ENCODE peak calls at places on chromosomes 7 and 10, in four cellular contexts. One of them, this sample, is unnamed. For H3K4me1, the result is how much of the 10 kb centered on the place peaks cover.

GRCh38 chr10:80453715-80454525 is at the start of gene TSPAN14:
- DNase-seq in IMR-90: peak
- DNase-seq in A549: peak
- DNase-seq in left ventricle myocardium inferior: peak
- DNase-seq in this sample: peak

GRCh38 chr7:115229401-115230083 is 307.6 kb downstream of the MDFIC start:
- DNase-seq in A549: no peak
- DNase-seq in left ventricle myocardium inferior: no peak
- DNase-seq in IMR-90: no peak
- DNase-seq in this sample: no peak

GRCh38 chr7:135321556-135321955 is 87.9 kb downstream of the STRA8 start:
- DNase-seq in left ventricle myocardium inferior: no peak
- DNase-seq in A549: no peak
- DNase-seq in IMR-90: peak
- DNase-seq in this sample: peak

GRCh38 chr7:158500651-158501052 is 87.0 kb downstream of the PTPRN2 start:
- DNase-seq in A549: no peak
- DNase-seq in IMR-90: no peak
- DNase-seq in left ventricle myocardium inferior: no peak
- DNase-seq in this sample: no peak

GRCh38 chr10:121595806-121596667 is 2.2 kb downstream of the FGFR2 start:
- DNase-seq in A549: no peak
- DNase-seq in IMR-90: no peak
- DNase-seq in left ventricle myocardium inferior: no peak
- DNase-seq in this sample: no peak

GRCh38 chr10:4429538-4429937 is 396.5 kb upstream of the AKR1E2 start:
- DNase-seq in left ventricle myocardium inferior: no peak
- DNase-seq in A549: no peak
- DNase-seq in IMR-90: no peak
- DNase-seq in this sample: no peak

GRCh38 chr10:59240581-59241183 is 64.2 kb downstream of the PHYHIPL start:
- DNase-seq in A549: peak
- DNase-seq in IMR-90: peak
- DNase-seq in left ventricle myocardium inferior: no peak
- DNase-seq in this sample: no peak

GRCh38 chr7:47817922-47818321 is 130.3 kb downstream of the PKD1L1 start:
- DNase-seq in left ventricle myocardium inferior: no peak
- DNase-seq in A549: no peak
- DNase-seq in IMR-90: no peak
- DNase-seq in this sample: no peak

GRCh38 chr10:122279725-122280141 is 8.6 kb downstream of the BTBD16 start:
- DNase-seq in A549: peak
- DNase-seq in IMR-90: peak
- DNase-seq in left ventricle myocardium inferior: peak
- DNase-seq in this sample: no peak

GRCh38 chr7:138784692-138785091 is 13.1 kb upstream of the TMEM213 start:
- DNase-seq in A549: no peak
- DNase-seq in left ventricle myocardium inferior: no peak
- DNase-seq in IMR-90: no peak
- DNase-seq in this sample: no peak

GRCh38 chr10:97644961-97645360 is 4.5 kb downstream of the PI4K2A start:
- DNase-seq in IMR-90: no peak
- DNase-seq in A549: no peak
- DNase-seq in left ventricle myocardium inferior: no peak
- DNase-seq in this sample: no peak

GRCh38 chr10:114767589-114768393 is 53.8 kb upstream of the FHIP2A start:
- DNase-seq in A549: no peak
- DNase-seq in left ventricle myocardium inferior: peak
- DNase-seq in IMR-90: peak
- DNase-seq in this sample: no peak

GRCh38 chr7:111492234-111492633 is 70.1 kb downstream of the IMMP2L start:
- DNase-seq in IMR-90: no peak
- DNase-seq in left ventricle myocardium inferior: no peak
- DNase-seq in A549: no peak
- DNase-seq in this sample: no peak

GRCh38 chr10:58985216-58985615 is 191.2 kb upstream of the PHYHIPL start:
- DNase-seq in left ventricle myocardium inferior: no peak
- DNase-seq in IMR-90: no peak
- DNase-seq in A549: no peak
- DNase-seq in this sample: no peak

GRCh38 chr7:116434820-116435341 is 64.7 kb upstream of the CAV2 start:
- DNase-seq in left ventricle myocardium inferior: no peak
- DNase-seq in A549: no peak
- DNase-seq in IMR-90: peak
- DNase-seq in this sample: no peak

GRCh38 chr10:75496191-75496567 is 64.8 kb downstream of the LRMDA start:
- DNase-seq in A549: no peak
- DNase-seq in IMR-90: no peak
- DNase-seq in left ventricle myocardium inferior: no peak
- DNase-seq in this sample: no peak

GRCh38 chr10:15141136-15142067 is 27.1 kb downstream of the NMT2 start:
- DNase-seq in A549: no peak
- DNase-seq in IMR-90: no peak
- DNase-seq in left ventricle myocardium inferior: no peak
- DNase-seq in this sample: no peak

GRCh38 chr10:91424016-91424415 is 13.9 kb downstream of the HECTD2 start:
- DNase-seq in A549: no peak
- DNase-seq in IMR-90: peak
- DNase-seq in left ventricle myocardium inferior: no peak
- DNase-seq in this sample: no peak

GRCh38 chr10:60148266-60148840 is 241.3 kb downstream of the ANK3 start:
- DNase-seq in A549: peak
- DNase-seq in IMR-90: peak
- DNase-seq in left ventricle myocardium inferior: no peak
- DNase-seq in this sample: no peak

GRCh38 chr10:2122431-2123124 is 385.3 kb upstream of the ADARB2 start:
- DNase-seq in left ventricle myocardium inferior: no peak
- DNase-seq in IMR-90: no peak
- DNase-seq in A549: no peak
- DNase-seq in this sample: no peak

GRCh38 chr10:15427836-15428414 is 56.8 kb upstream of the FAM171A1 start:
- DNase-seq in IMR-90: peak
- DNase-seq in A549: peak
- DNase-seq in left ventricle myocardium inferior: no peak
- DNase-seq in this sample: no peak

GRCh38 chr10:78805176-78805575 is 263.6 kb upstream of the ZMIZ1 start:
- DNase-seq in left ventricle myocardium inferior: peak
- DNase-seq in IMR-90: peak
- DNase-seq in A549: peak
- DNase-seq in this sample: peak

GRCh38 chr10:112588225-112588990 is 141.4 kb downstream of the VTI1A start:
- DNase-seq in A549: no peak
- DNase-seq in IMR-90: peak
- DNase-seq in left ventricle myocardium inferior: no peak
- DNase-seq in this sample: no peak

GRCh38 chr7:135300913-135301765 is 67.5 kb downstream of the STRA8 start:
- DNase-seq in left ventricle myocardium inferior: no peak
- DNase-seq in IMR-90: peak
- DNase-seq in A549: peak
- DNase-seq in this sample: no peak

GRCh38 chr10:28312572-28312971 is 9.7 kb upstream of the MPP7 start:
- DNase-seq in left ventricle myocardium inferior: no peak
- DNase-seq in A549: no peak
- DNase-seq in IMR-90: no peak
- DNase-seq in this sample: no peak

GRCh38 chr7:75957021-75957736 is 37.2 kb downstream of the TMEM120A start:
- DNase-seq in A549: peak
- DNase-seq in IMR-90: no peak
- DNase-seq in left ventricle myocardium inferior: no peak
- DNase-seq in this sample: no peak

GRCh38 chr7:34672430-34672829 is 14.4 kb downstream of the NPSR1 start:
- DNase-seq in IMR-90: peak
- DNase-seq in left ventricle myocardium inferior: no peak
- DNase-seq in A549: no peak
- DNase-seq in this sample: no peak

GRCh38 chr10:92757066-92757716 is 67.4 kb downstream of the HHEX start:
- DNase-seq in A549: peak
- DNase-seq in left ventricle myocardium inferior: peak
- DNase-seq in IMR-90: peak
- DNase-seq in this sample: peak

GRCh38 chr10:59830601-59831259 is 75.6 kb downstream of the CCDC6 start:
- DNase-seq in left ventricle myocardium inferior: peak
- DNase-seq in IMR-90: peak
- DNase-seq in A549: peak
- DNase-seq in this sample: peak

GRCh38 chr10:119267384-119267783 is 60.0 kb downstream of the GRK5 start:
- DNase-seq in IMR-90: no peak
- DNase-seq in A549: no peak
- DNase-seq in left ventricle myocardium inferior: no peak
- DNase-seq in this sample: no peak
- H3K4me1 ChIP-seq in IMR-90: under half
- H3K4me1 ChIP-seq in A549: under half
- H3K4me1 ChIP-seq in left ventricle myocardium inferior: half or more
- H3K4me1 ChIP-seq in this sample: under half

GRCh38 chr7:142961973-142962913 is at the start of gene KEL:
- DNase-seq in IMR-90: no peak
- DNase-seq in A549: no peak
- DNase-seq in left ventricle myocardium inferior: no peak
- DNase-seq in this sample: no peak
- TF ChIP-seq CTCF in IMR-90: no peak
- TF ChIP-seq CTCF in A549: no peak
- TF ChIP-seq CTCF in left ventricle myocardium inferior: no peak
- TF ChIP-seq CTCF in this sample: no peak

GRCh38 chr10:17215782-17216122 is 12.3 kb upstream of the VIM start:
- DNase-seq in A549: no peak
- DNase-seq in left ventricle myocardium inferior: no peak
- DNase-seq in IMR-90: no peak
- DNase-seq in this sample: no peak
- H3K4me3 ChIP-seq in A549: no peak
- H3K4me3 ChIP-seq in left ventricle myocardium inferior: no peak
- H3K4me3 ChIP-seq in IMR-90: no peak
- H3K4me3 ChIP-seq in this sample: no peak

GRCh38 chr7:1459930-1460756 is 873 bp upstream of the MICALL2 start:
- DNase-seq in A549: no peak
- DNase-seq in IMR-90: no peak
- DNase-seq in left ventricle myocardium inferior: peak
- DNase-seq in this sample: peak

GRCh38 chr7:1457059-1457948 is 2.0 kb downstream of the MICALL2 start:
- DNase-seq in left ventricle myocardium inferior: no peak
- DNase-seq in A549: no peak
- DNase-seq in IMR-90: no peak
- DNase-seq in this sample: no peak

GRCh38 chr7:1459512-1459892 is 232 bp upstream of the MICALL2 start:
- DNase-seq in A549: peak
- DNase-seq in IMR-90: peak
- DNase-seq in left ventricle myocardium inferior: peak
- DNase-seq in this sample: peak

GRCh38 chr7:1458676-1459511 is at the start of gene MICALL2:
- DNase-seq in left ventricle myocardium inferior: peak
- DNase-seq in A549: peak
- DNase-seq in IMR-90: peak
- DNase-seq in this sample: peak

GRCh38 chr7:1457949-1458675 is 1.2 kb downstream of the MICALL2 start:
- DNase-seq in IMR-90: no peak
- DNase-seq in left ventricle myocardium inferior: no peak
- DNase-seq in A549: no peak
- DNase-seq in this sample: no peak
- H3K4me1 ChIP-seq in IMR-90: under half
- H3K4me1 ChIP-seq in left ventricle myocardium inferior: half or more
- H3K4me1 ChIP-seq in A549: half or more
- H3K4me1 ChIP-seq in this sample: half or more

GRCh38 chr7:151409555-151410404 is at the start of gene WDR86:
- DNase-seq in left ventricle myocardium inferior: no peak
- DNase-seq in IMR-90: no peak
- DNase-seq in A549: no peak
- DNase-seq in this sample: no peak
- TF ChIP-seq CTCF in left ventricle myocardium inferior: no peak
- TF ChIP-seq CTCF in IMR-90: no peak
- TF ChIP-seq CTCF in A549: no peak
- TF ChIP-seq CTCF in this sample: no peak

GRCh38 chr10:124605001-124605370 is 139.2 kb downstream of the FAM53B start:
- DNase-seq in A549: no peak
- DNase-seq in IMR-90: no peak
- DNase-seq in left ventricle myocardium inferior: no peak
- DNase-seq in this sample: no peak
- H3K4me3 ChIP-seq in A549: no peak
- H3K4me3 ChIP-seq in IMR-90: no peak
- H3K4me3 ChIP-seq in left ventricle myocardium inferior: no peak
- H3K4me3 ChIP-seq in this sample: no peak

GRCh38 chr7:27094304-27095049 is 1.3 kb downstream of the HOXA1 start:
- DNase-seq in IMR-90: no peak
- DNase-seq in A549: no peak
- DNase-seq in left ventricle myocardium inferior: no peak
- DNase-seq in this sample: no peak
- H3K4me1 ChIP-seq in IMR-90: under half
- H3K4me1 ChIP-seq in A549: under half
- H3K4me1 ChIP-seq in left ventricle myocardium inferior: under half
- H3K4me1 ChIP-seq in this sample: under half

This sample was measured in right atrium auricular region.